ENCODE peak calls at places on chromosomes 3 and 15, in six cellular contexts. W is GM23248; J is epithelial cell of esophagus; R is stimulated activated CD8-positive, alpha-beta memory T cell treated with anti-CD3 and anti-CD28 coated beads, Interleukin-7, amount 100 ng/mL, for 1 hour; C is posterior cingulate gyrus; H is myocyte. D is an unnamed sample.

GRCh38 chr15:98422086-98422478 is 226.3 kb upstream of the IGF1R start:
- DNase-seq in C (no peak), W (no peak), H (no peak), R (no peak), J (no peak), D (no peak)

GRCh38 chr3:77407454-77407853 is 367.6 kb downstream of the ROBO2 start:
- DNase-seq in R (no peak), J (no peak), H (no peak), C (no peak), W (no peak), D (no peak)

GRCh38 chr15:48963524-48964113 is at the start of gene SHC4:
- DNase-seq in H (peak), W (peak), C (peak), J (peak), R (no peak), D (peak)

GRCh38 chr3:102090646-102091045 is 241.3 kb downstream of the NFKBIZ start:
- DNase-seq in W (peak), C (no peak), J (no peak), R (no peak), H (peak), D (no peak)

GRCh38 chr3:42490243-42490642 is 12.2 kb upstream of the VIPR1 start:
- DNase-seq in H (peak), J (peak), R (no peak), C (no peak), W (no peak), D (peak)

GRCh38 chr3:153896197-153896596 is 225.0 kb upstream of the ARHGEF26 start:
- DNase-seq in W (no peak), J (no peak), H (no peak), R (no peak), C (no peak), D (no peak)

GRCh38 chr3:144744473-144744872 is 772.9 kb downstream of the DIPK2A start:
- DNase-seq in J (no peak), C (no peak), H (no peak), W (no peak), R (no peak), D (no peak)

GRCh38 chr15:82146990-82147461 is 101.2 kb upstream of the MEX3B start:
- DNase-seq in H (peak), R (no peak), W (peak), C (no peak), J (peak), D (peak)

GRCh38 chr3:188349963-188350332 is 196.0 kb downstream of the LPP start:
- DNase-seq in H (no peak), W (no peak), C (no peak), R (no peak), J (peak), D (peak)

GRCh38 chr3:171809513-171810277 is 588 bp downstream of the PLD1 start:
- DNase-seq in H (peak), J (peak), R (peak), W (peak), C (peak), D (peak)

GRCh38 chr3:116579843-116580242 is 129.7 kb upstream of the TUSC7 start:
- DNase-seq in J (peak), C (no peak), W (peak), H (peak), R (no peak), D (peak)

GRCh38 chr3:14606663-14607339 is 44.8 kb upstream of the CCDC174 start:
- DNase-seq in H (no peak), W (peak), R (no peak), C (no peak), J (peak), D (peak)

GRCh38 chr3:22713936-22714335 is 489.2 kb upstream of the UBE2E2 start:
- DNase-seq in C (no peak), R (no peak), W (peak), J (peak), H (peak), D (peak)

GRCh38 chr15:33618300-33618699 is 307.5 kb downstream of the RYR3 start:
- DNase-seq in C (no peak), J (no peak), H (peak), W (no peak), R (no peak), D (no peak)

GRCh38 chr3:183253364-183253960 is 409 bp downstream of the B3GNT5 start:
- DNase-seq in C (peak), R (no peak), W (peak), H (peak), J (no peak), D (no peak)

D was measured in bronchial epithelial cell.